ENCODE peak calls at places on chromosomes 4 and X, in five cellular contexts. G is sigmoid colon, P is breast epithelium, X is H1, Q is stomach. I is an unnamed sample.
A peak's percentile ranks its signal among the peaks of the same experiment; 100 is the strongest.

GRCh38 chr4:42151568-42152506 is 618 bp downstream of the BEND4 start:
- DNase-seq in G (no peak), P (no peak), X (peak; percentile 61), Q (peak; percentile 30), I (peak; percentile 56)

GRCh38 chr4:117284736-117285135 is 199.4 kb upstream of the TRAM1L1 start:
- DNase-seq in G (no peak), P (no peak), X (no peak), Q (no peak), I (no peak)

GRCh38 chrX:148024425-148025148 is 43.5 kb downstream of the FMR1NB start:
- DNase-seq in G (no peak), P (no peak), X (no peak), Q (no peak), I (no peak)

GRCh38 chrX:46770817-46771163 is 11.9 kb upstream of the SLC9A7 start:
- DNase-seq in G (no peak), P (no peak), X (no peak), Q (no peak), I (no peak)

GRCh38 chr4:119823045-119823444 is 194.4 kb upstream of the PDE5A start:
- DNase-seq in G (no peak), P (no peak), X (no peak), Q (no peak), I (no peak)

GRCh38 chr4:187908079-187908501 is 87.5 kb upstream of the ZFP42 start:
- DNase-seq in G (no peak), P (no peak), X (no peak), Q (no peak), I (no peak)

GRCh38 chr4:26468977-26469376 is 21.3 kb downstream of the CCKAR start:
- DNase-seq in G (no peak), P (no peak), X (no peak), Q (no peak), I (no peak)

GRCh38 chrX:117743469-117744251 is 372.9 kb downstream of the KLHL13 start:
- DNase-seq in G (no peak), P (no peak), X (no peak), Q (no peak), I (no peak)

GRCh38 chr4:101347557-101348366 is 436 bp upstream of the PPP3CA start:
- DNase-seq in G (peak; percentile 100), P (peak; percentile 97), X (peak; percentile 86), Q (peak; percentile 100), I (peak; percentile 90)
- TF ChIP-seq POLR2A in G (peak; percentile 42), P (peak; percentile 42), X (no peak), Q (no peak), I (peak; percentile 40)

GRCh38 chr4:91243132-91243531 is 1060.6 kb upstream of the GRID2 start:
- DNase-seq in G (no peak), P (no peak), X (no peak), Q (no peak), I (no peak)
- TF ChIP-seq POLR2AphosphoS5 in G (no peak), P (no peak), X (no peak), Q (no peak), I (no peak)

GRCh38 chr4:103097112-103097511 is 2.5 kb downstream of the BDH2 start:
- DNase-seq in G (no peak), P (no peak), X (no peak), Q (no peak), I (no peak)
- TF ChIP-seq POLR2A in G (no peak), P (no peak), X (no peak), Q (no peak), I (no peak)

GRCh38 chr4:18106620-18107019 is 85.1 kb upstream of the LCORL start:
- DNase-seq in G (no peak), P (no peak), X (no peak), Q (peak; percentile 62), I (no peak)
- TF ChIP-seq POLR2AphosphoS5 in G (no peak), P (no peak), X (no peak), Q (no peak), I (no peak)

GRCh38 chr4:82431026-82431745 is 796 bp downstream of the ENOPH1 start:
- DNase-seq in G (no peak), P (peak; percentile 29), X (no peak), Q (peak; percentile 54), I (peak; percentile 8)

GRCh38 chr4:82428526-82428968 is 1.7 kb downstream of the HNRNPDL start:
- DNase-seq in G (no peak), P (no peak), X (no peak), Q (no peak), I (no peak)

GRCh38 chr4:82428969-82429727 is 1.1 kb downstream of the HNRNPDL start:
- DNase-seq in G (peak; percentile 96), P (peak; percentile 89), X (peak; percentile 76), Q (peak; percentile 94), I (peak; percentile 85)

GRCh38 chr4:82430193-82431025 is at the start of the genes ENOPH1 and HNRNPDL:
- DNase-seq in G (peak; percentile 98), P (peak; percentile 96), X (peak; percentile 92), Q (peak; percentile 96), I (peak; percentile 89)

DNA sequence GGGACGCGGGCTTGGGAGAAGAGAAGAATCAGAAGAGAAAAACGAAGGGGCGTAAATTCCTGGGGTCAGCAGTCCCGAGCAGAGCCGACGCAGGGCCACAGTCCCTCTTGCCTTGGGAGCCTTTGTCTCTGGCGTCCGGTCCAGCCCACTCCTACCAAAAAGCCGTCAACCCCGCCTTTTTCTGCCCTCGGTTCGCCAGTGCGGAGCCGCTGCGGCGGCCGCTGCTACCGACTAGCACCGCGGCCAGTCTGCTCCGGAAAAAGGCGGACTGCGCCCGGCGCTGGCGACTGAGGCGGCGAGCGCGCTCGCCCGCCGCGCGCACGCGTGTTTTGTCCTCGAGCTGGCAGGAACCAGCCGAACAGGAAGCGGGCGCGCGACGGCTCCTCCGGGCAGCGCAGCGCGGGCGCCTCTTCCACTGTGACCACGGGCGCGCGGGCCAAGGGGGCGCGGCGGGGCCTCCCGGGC is 502 bp downstream of the HNRNPDL start:
- DNase-seq in G (peak; percentile 75), P (peak; percentile 53), X (no peak), Q (no peak), I (no peak)
- TF ChIP-seq POLR2A in G (no peak), P (no peak), X (peak; percentile 81), Q (no peak), I (no peak)

DNA sequence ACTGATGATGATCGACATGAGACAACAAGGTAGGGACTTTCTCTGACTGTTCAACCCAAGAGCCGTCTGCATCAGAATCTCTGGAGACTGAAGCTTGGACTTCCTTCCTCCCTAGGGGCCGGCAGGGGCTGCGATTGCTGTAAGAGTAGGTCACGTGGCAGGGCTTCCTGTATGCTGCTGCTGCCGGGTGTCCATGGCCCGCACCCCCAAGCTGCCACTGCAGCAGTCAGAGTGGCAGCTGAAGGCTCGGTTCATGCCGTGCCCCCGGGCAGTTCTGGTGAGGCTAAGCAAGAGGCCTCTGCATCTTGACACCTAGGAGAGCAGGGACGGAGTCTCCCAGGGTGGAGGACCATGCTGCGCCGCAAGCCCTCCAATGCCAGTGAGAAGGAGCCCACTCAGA is at the start of gene SASH3:
- DNase-seq in G (peak; percentile 78), P (no peak), X (no peak), Q (peak; percentile 50), I (no peak)
- TF ChIP-seq POLR2AphosphoS5 in G (no peak), P (no peak), X (no peak), Q (no peak), I (peak; percentile 77)

DNA sequence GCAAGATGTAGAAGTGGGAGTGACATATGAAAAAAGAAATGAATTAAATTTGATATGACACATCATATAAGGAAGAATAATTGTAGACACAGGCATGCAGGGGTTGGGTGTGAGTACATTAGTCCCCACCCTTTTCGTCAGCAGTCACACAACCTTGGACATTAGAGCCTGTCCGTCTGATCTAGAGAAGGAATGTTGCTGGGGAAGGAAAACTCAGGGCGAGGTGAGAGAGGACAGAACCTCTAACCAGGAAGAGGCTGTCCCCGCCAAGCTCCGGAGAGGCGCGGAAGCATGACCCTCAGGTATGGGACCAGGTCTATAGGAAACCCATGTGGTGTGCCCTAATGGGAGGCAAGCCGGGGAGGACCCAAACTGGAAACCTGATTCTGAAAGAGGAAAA is 102.1 kb downstream of the RELL1 start:
- DNase-seq in G (no peak), P (no peak), X (no peak), Q (peak; percentile 58), I (no peak)
- TF ChIP-seq POLR2A in G (no peak), P (no peak), X (no peak), Q (no peak), I (no peak)

I was measured in GM12892.